ENCODE peak calls at places on chromosome 9, in six cellular contexts. F, K, C, A, T and D are unnamed samples.

GRCh38 chr9:135410421-135410820 is 69.2 kb upstream of the PPP1R26 start:
- DNase-seq in F (no peak), K (no peak), C (no peak), A (no peak), T (no peak), D (no peak)

GRCh38 chr9:35771079-35771441 is 17.0 kb upstream of the MSMP start:
- DNase-seq in F (no peak), K (peak; percentile 97), C (no peak), A (no peak), T (no peak), D (no peak)

GRCh38 chr9:28539432-28539831 is 966.2 kb upstream of the C9orf72 start:
- DNase-seq in F (peak; percentile 71), K (no peak), C (peak; percentile 71), A (no peak), T (no peak), D (peak; percentile 46)

GRCh38 chr9:101486693-101487442 is 46.8 kb upstream of the RNF20 start:
- DNase-seq in F (peak; percentile 72), K (peak; percentile 92), C (peak; percentile 81), A (no peak), T (peak; percentile 65), D (peak; percentile 69)

GRCh38 chr9:120531683-120532300 is 48.2 kb downstream of the CDK5RAP2 start:
- DNase-seq in F (peak; percentile 56), K (peak; percentile 50), C (peak; percentile 37), A (no peak), T (peak; percentile 36), D (peak; percentile 52)

GRCh38 chr9:126456802-126457547 is 130.3 kb downstream of the MVB12B start:
- DNase-seq in F (no peak), K (no peak), C (no peak), A (no peak), T (no peak), D (no peak)

GRCh38 chr9:133619791-133620190 is 10.6 kb upstream of the FAM163B start:
- DNase-seq in F (peak; percentile 64), K (no peak), C (no peak), A (no peak), T (no peak), D (no peak)

GRCh38 chr9:112166176-112167140 is 8.6 kb downstream of the SUSD1 start:
- DNase-seq in F (no peak), K (peak; percentile 6), C (no peak), A (no peak), T (peak; percentile 43), D (no peak)

GRCh38 chr9:131111854-131112311 is 13.5 kb upstream of the NUP214 start:
- DNase-seq in F (no peak), K (peak; percentile 28), C (no peak), A (peak; percentile 84), T (no peak), D (no peak)

GRCh38 chr9:35277649-35278359 is 116.0 kb downstream of the UNC13B start:
- DNase-seq in F (no peak), K (no peak), C (no peak), A (no peak), T (peak; percentile 89), D (no peak)

GRCh38 chr9:7236186-7236585 is 478.4 kb downstream of the KDM4C start:
- DNase-seq in F (no peak), K (no peak), C (no peak), A (no peak), T (no peak), D (no peak)

GRCh38 chr9:88953401-88954029 is 37.8 kb upstream of the S1PR3 start:
- DNase-seq in F (no peak), K (peak; percentile 21), C (no peak), A (no peak), T (peak; percentile 75), D (no peak)

GRCh38 chr9:36037580-36038169 is 962 bp downstream of the RECK start:
- DNase-seq in F (no peak), K (peak; percentile 65), C (no peak), A (no peak), T (no peak), D (no peak)

GRCh38 chr9:110330484-110331115 is 7.1 kb downstream of the TXNDC8 start:
- DNase-seq in F (no peak), K (no peak), C (no peak), A (no peak), T (peak; percentile 3), D (no peak)

GRCh38 chr9:109166171-109166770 is 778 bp downstream of the FRRS1L start:
- DNase-seq in F (no peak), K (peak; percentile 55), C (no peak), A (no peak), T (no peak), D (no peak)

GRCh38 chr9:98118640-98119601 is at the start of gene TRIM14:
- DNase-seq in F (no peak), K (no peak), C (peak; percentile 17), A (no peak), T (peak; percentile 43), D (peak; percentile 17)